ENCODE peak calls at places on chromosome 6, in ten cellular contexts. One of them, this sample, is unnamed.

GRCh38 chr6:136753624-136754023 is 38.7 kb downstream of the MAP3K5 start:
- DNase-seq in NCI-H748 treated with DMSO at 0.1 percent for 48 hours: no peak
- DNase-seq in adrenal gland: no peak
- DNase-seq in HFF-Myc: no peak
- DNase-seq in AML-193: no peak
- DNase-seq in effector memory CD4-positive, alpha-beta T cell: peak; percentile 67
- DNase-seq in NCI-H774: no peak
- DNase-seq in cardiac fibroblast: no peak
- DNase-seq in activated CD4-positive, alpha-beta T cell treated with anti-CD3 and anti-CD28 coated beads for 24 hours: peak; percentile 22
- DNase-seq in left ventricle myocardium inferior: no peak
- DNase-seq in this sample: peak; percentile 60

GRCh38 chr6:34235605-34236422 is 859 bp upstream of the HMGA1 start:
- DNase-seq in NCI-H748 treated with DMSO at 0.1 percent for 48 hours: no peak
- DNase-seq in adrenal gland: peak; percentile 63
- DNase-seq in HFF-Myc: no peak
- DNase-seq in AML-193: peak; percentile 68
- DNase-seq in effector memory CD4-positive, alpha-beta T cell: peak; percentile 60
- DNase-seq in NCI-H774: peak; percentile 10
- DNase-seq in cardiac fibroblast: peak; percentile 68
- DNase-seq in activated CD4-positive, alpha-beta T cell treated with anti-CD3 and anti-CD28 coated beads for 24 hours: peak; percentile 36
- DNase-seq in left ventricle myocardium inferior: peak; percentile 64
- DNase-seq in this sample: peak; percentile 61

GRCh38 chr6:138455746-138456392 is 43.4 kb downstream of the NHSL1 start:
- DNase-seq in NCI-H748 treated with DMSO at 0.1 percent for 48 hours: peak; percentile 92
- DNase-seq in adrenal gland: no peak
- DNase-seq in HFF-Myc: no peak
- DNase-seq in AML-193: no peak
- DNase-seq in effector memory CD4-positive, alpha-beta T cell: peak; percentile 19
- DNase-seq in NCI-H774: no peak
- DNase-seq in cardiac fibroblast: peak; percentile 2
- DNase-seq in activated CD4-positive, alpha-beta T cell treated with anti-CD3 and anti-CD28 coated beads for 24 hours: no peak
- DNase-seq in left ventricle myocardium inferior: no peak
- DNase-seq in this sample: no peak

GRCh38 chr6:74733830-74734591 is 471.8 kb downstream of the COL12A1 start:
- DNase-seq in NCI-H748 treated with DMSO at 0.1 percent for 48 hours: no peak
- DNase-seq in adrenal gland: no peak
- DNase-seq in HFF-Myc: no peak
- DNase-seq in AML-193: no peak
- DNase-seq in effector memory CD4-positive, alpha-beta T cell: no peak
- DNase-seq in NCI-H774: no peak
- DNase-seq in cardiac fibroblast: peak; percentile 43
- DNase-seq in activated CD4-positive, alpha-beta T cell treated with anti-CD3 and anti-CD28 coated beads for 24 hours: no peak
- DNase-seq in left ventricle myocardium inferior: no peak
- DNase-seq in this sample: no peak

GRCh38 chr6:143792402-143793339 is 50.5 kb upstream of the LTV1 start:
- DNase-seq in NCI-H748 treated with DMSO at 0.1 percent for 48 hours: no peak
- DNase-seq in adrenal gland: no peak
- DNase-seq in HFF-Myc: no peak
- DNase-seq in AML-193: no peak
- DNase-seq in effector memory CD4-positive, alpha-beta T cell: no peak
- DNase-seq in NCI-H774: no peak
- DNase-seq in cardiac fibroblast: no peak
- DNase-seq in activated CD4-positive, alpha-beta T cell treated with anti-CD3 and anti-CD28 coated beads for 24 hours: no peak
- DNase-seq in left ventricle myocardium inferior: no peak
- DNase-seq in this sample: no peak

GRCh38 chr6:43776115-43776798 is 6.2 kb downstream of the VEGFA start:
- DNase-seq in NCI-H748 treated with DMSO at 0.1 percent for 48 hours: no peak
- DNase-seq in adrenal gland: peak; percentile 68
- DNase-seq in HFF-Myc: no peak
- DNase-seq in AML-193: no peak
- DNase-seq in effector memory CD4-positive, alpha-beta T cell: no peak
- DNase-seq in NCI-H774: no peak
- DNase-seq in cardiac fibroblast: no peak
- DNase-seq in activated CD4-positive, alpha-beta T cell treated with anti-CD3 and anti-CD28 coated beads for 24 hours: no peak
- DNase-seq in left ventricle myocardium inferior: no peak
- DNase-seq in this sample: no peak

GRCh38 chr6:455835-456234 is 64.3 kb downstream of the IRF4 start:
- DNase-seq in NCI-H748 treated with DMSO at 0.1 percent for 48 hours: no peak
- DNase-seq in adrenal gland: no peak
- DNase-seq in HFF-Myc: no peak
- DNase-seq in AML-193: no peak
- DNase-seq in effector memory CD4-positive, alpha-beta T cell: no peak
- DNase-seq in NCI-H774: no peak
- DNase-seq in cardiac fibroblast: no peak
- DNase-seq in activated CD4-positive, alpha-beta T cell treated with anti-CD3 and anti-CD28 coated beads for 24 hours: no peak
- DNase-seq in left ventricle myocardium inferior: no peak
- DNase-seq in this sample: no peak

GRCh38 chr6:150940951-150941350 is 75.4 kb downstream of the MTHFD1L start:
- DNase-seq in NCI-H748 treated with DMSO at 0.1 percent for 48 hours: no peak
- DNase-seq in adrenal gland: no peak
- DNase-seq in HFF-Myc: peak; percentile 81
- DNase-seq in AML-193: no peak
- DNase-seq in effector memory CD4-positive, alpha-beta T cell: no peak
- DNase-seq in NCI-H774: no peak
- DNase-seq in cardiac fibroblast: no peak
- DNase-seq in activated CD4-positive, alpha-beta T cell treated with anti-CD3 and anti-CD28 coated beads for 24 hours: no peak
- DNase-seq in left ventricle myocardium inferior: no peak
- DNase-seq in this sample: no peak

GRCh38 chr6:77678048-77678447 is 25.2 kb downstream of the MEI4 start:
- DNase-seq in NCI-H748 treated with DMSO at 0.1 percent for 48 hours: no peak
- DNase-seq in adrenal gland: no peak
- DNase-seq in HFF-Myc: no peak
- DNase-seq in AML-193: no peak
- DNase-seq in effector memory CD4-positive, alpha-beta T cell: no peak
- DNase-seq in NCI-H774: no peak
- DNase-seq in cardiac fibroblast: no peak
- DNase-seq in activated CD4-positive, alpha-beta T cell treated with anti-CD3 and anti-CD28 coated beads for 24 hours: no peak
- DNase-seq in left ventricle myocardium inferior: no peak
- DNase-seq in this sample: no peak

GRCh38 chr6:10412948-10413849 is 1.7 kb downstream of the TFAP2A start:
- DNase-seq in NCI-H748 treated with DMSO at 0.1 percent for 48 hours: peak; percentile 63
- DNase-seq in adrenal gland: no peak
- DNase-seq in HFF-Myc: no peak
- DNase-seq in AML-193: no peak
- DNase-seq in effector memory CD4-positive, alpha-beta T cell: no peak
- DNase-seq in NCI-H774: no peak
- DNase-seq in cardiac fibroblast: no peak
- DNase-seq in activated CD4-positive, alpha-beta T cell treated with anti-CD3 and anti-CD28 coated beads for 24 hours: no peak
- DNase-seq in left ventricle myocardium inferior: no peak
- DNase-seq in this sample: no peak

GRCh38 chr6:12891595-12891994 is 175.0 kb downstream of the PHACTR1 start:
- DNase-seq in NCI-H748 treated with DMSO at 0.1 percent for 48 hours: no peak
- DNase-seq in adrenal gland: no peak
- DNase-seq in HFF-Myc: no peak
- DNase-seq in AML-193: no peak
- DNase-seq in effector memory CD4-positive, alpha-beta T cell: no peak
- DNase-seq in NCI-H774: no peak
- DNase-seq in cardiac fibroblast: no peak
- DNase-seq in activated CD4-positive, alpha-beta T cell treated with anti-CD3 and anti-CD28 coated beads for 24 hours: no peak
- DNase-seq in left ventricle myocardium inferior: no peak
- DNase-seq in this sample: no peak

GRCh38 chr6:18457065-18457817 is 70.1 kb downstream of the RNF144B start:
- DNase-seq in NCI-H748 treated with DMSO at 0.1 percent for 48 hours: no peak
- DNase-seq in adrenal gland: no peak
- DNase-seq in HFF-Myc: no peak
- DNase-seq in AML-193: no peak
- DNase-seq in effector memory CD4-positive, alpha-beta T cell: no peak
- DNase-seq in NCI-H774: no peak
- DNase-seq in cardiac fibroblast: no peak
- DNase-seq in activated CD4-positive, alpha-beta T cell treated with anti-CD3 and anti-CD28 coated beads for 24 hours: no peak
- DNase-seq in left ventricle myocardium inferior: no peak
- DNase-seq in this sample: no peak

GRCh38 chr6:34922177-34922663 is 33.2 kb downstream of the ANKS1A start:
- DNase-seq in NCI-H748 treated with DMSO at 0.1 percent for 48 hours: no peak
- DNase-seq in adrenal gland: no peak
- DNase-seq in HFF-Myc: peak; percentile 7
- DNase-seq in AML-193: no peak
- DNase-seq in effector memory CD4-positive, alpha-beta T cell: no peak
- DNase-seq in NCI-H774: no peak
- DNase-seq in cardiac fibroblast: peak; percentile 61
- DNase-seq in activated CD4-positive, alpha-beta T cell treated with anti-CD3 and anti-CD28 coated beads for 24 hours: no peak
- DNase-seq in left ventricle myocardium inferior: no peak
- DNase-seq in this sample: no peak

GRCh38 chr6:161406633-161407032 is 132.8 kb upstream of the AGPAT4 start:
- DNase-seq in NCI-H748 treated with DMSO at 0.1 percent for 48 hours: no peak
- DNase-seq in adrenal gland: no peak
- DNase-seq in HFF-Myc: no peak
- DNase-seq in AML-193: no peak
- DNase-seq in effector memory CD4-positive, alpha-beta T cell: no peak
- DNase-seq in NCI-H774: no peak
- DNase-seq in cardiac fibroblast: peak; percentile 66
- DNase-seq in activated CD4-positive, alpha-beta T cell treated with anti-CD3 and anti-CD28 coated beads for 24 hours: no peak
- DNase-seq in left ventricle myocardium inferior: no peak
- DNase-seq in this sample: no peak

GRCh38 chr6:2845880-2846208 is 4.2 kb upstream of the SERPINB1 start:
- DNase-seq in NCI-H748 treated with DMSO at 0.1 percent for 48 hours: no peak
- DNase-seq in adrenal gland: no peak
- DNase-seq in HFF-Myc: no peak
- DNase-seq in AML-193: no peak
- DNase-seq in effector memory CD4-positive, alpha-beta T cell: no peak
- DNase-seq in NCI-H774: no peak
- DNase-seq in cardiac fibroblast: no peak
- DNase-seq in activated CD4-positive, alpha-beta T cell treated with anti-CD3 and anti-CD28 coated beads for 24 hours: no peak
- DNase-seq in left ventricle myocardium inferior: no peak
- DNase-seq in this sample: no peak

GRCh38 chr6:160791459-160791858 is 89.4 kb downstream of the PLG start:
- DNase-seq in NCI-H748 treated with DMSO at 0.1 percent for 48 hours: no peak
- DNase-seq in adrenal gland: no peak
- DNase-seq in HFF-Myc: no peak
- DNase-seq in AML-193: no peak
- DNase-seq in effector memory CD4-positive, alpha-beta T cell: no peak
- DNase-seq in NCI-H774: no peak
- DNase-seq in cardiac fibroblast: no peak
- DNase-seq in activated CD4-positive, alpha-beta T cell treated with anti-CD3 and anti-CD28 coated beads for 24 hours: no peak
- DNase-seq in left ventricle myocardium inferior: no peak
- DNase-seq in this sample: no peak

This sample was measured in T-helper 9 cell.